ENCODE peak calls at places on chromosomes 1 and 21, in four cellular contexts. B, K, D and O are unnamed samples.

GRCh38 chr1:204285438-204286322 is 71.9 kb upstream of the GOLT1A start:
- DNase-seq in K (no peak), D (no peak), B (no peak), O (no peak)

GRCh38 chr1:32014937-32015363 is 1.3 kb downstream of the KHDRBS1 start:
- DNase-seq in B (no peak), D (no peak), K (no peak), O (no peak)

GRCh38 chr1:229815076-229815475 is 189.0 kb downstream of the URB2 start:
- DNase-seq in D (no peak), B (no peak), K (no peak), O (no peak)

GRCh38 chr1:51715369-51715768 is 98.5 kb downstream of the OSBPL9 start:
- DNase-seq in K (no peak), D (no peak), B (no peak), O (no peak)

GRCh38 chr1:84370831-84371394 is 27.4 kb upstream of the DNASE2B start:
- DNase-seq in K (no peak), D (no peak), B (no peak), O (no peak)

GRCh38 chr1:83999316-83999819 is 436 bp upstream of the TTLL7 start:
- DNase-seq in D (peak), K (peak), B (peak), O (peak)

GRCh38 chr1:203592728-203593127 is 33.9 kb upstream of the ATP2B4 start:
- DNase-seq in B (no peak), D (no peak), K (no peak), O (no peak)

GRCh38 chr1:186655877-186656276 is 24.3 kb downstream of the PTGS2 start:
- DNase-seq in D (no peak), B (no peak), K (no peak), O (no peak)

GRCh38 chr21:44890338-44890931 is 16.9 kb upstream of the PTTG1IP start:
- DNase-seq in D (no peak), B (no peak), K (no peak), O (no peak)

GRCh38 chr1:202086579-202087350 is 36.0 kb upstream of the GPR37L1 start:
- DNase-seq in B (no peak), K (no peak), D (no peak), O (peak)

GRCh38 chr1:2279210-2279639 is 51.1 kb downstream of the SKI start:
- DNase-seq in K (no peak), B (peak), D (no peak), O (no peak)

GRCh38 chr1:218351617-218352438 is 6.7 kb downstream of the TGFB2 start:
- DNase-seq in D (peak), K (no peak), B (no peak), O (no peak)
- TF ChIP-seq JUND in D (no peak), K (no peak), B (no peak), O (no peak)

DNA sequence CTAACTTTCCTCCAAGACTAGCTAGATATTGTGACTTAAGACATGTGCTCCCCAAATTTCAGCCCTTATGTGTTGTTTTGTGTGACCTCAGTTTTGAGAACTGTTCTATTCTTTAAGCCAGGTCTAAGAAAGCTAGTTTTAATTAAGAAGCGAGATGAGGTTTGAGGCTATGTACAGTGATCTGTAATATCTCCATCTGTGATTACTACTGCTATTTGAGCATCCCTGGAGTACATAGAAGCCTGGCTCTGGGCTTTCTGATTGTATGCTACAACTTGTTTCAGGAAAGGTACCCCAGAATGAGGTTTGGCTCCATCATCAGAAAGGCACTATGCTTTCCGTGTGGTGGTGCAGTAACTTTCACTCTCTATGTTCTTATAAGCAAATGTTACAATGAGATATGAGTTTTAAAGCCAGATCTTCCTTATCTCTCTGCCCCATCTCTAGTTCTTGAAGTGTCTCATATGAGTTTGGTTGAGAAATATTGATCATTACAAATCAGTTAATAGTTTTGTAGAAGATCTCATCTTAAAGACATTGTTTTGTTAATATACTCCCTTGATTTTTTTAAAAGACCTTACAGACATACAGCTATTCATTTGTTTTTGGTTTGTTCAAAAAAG is 605 bp downstream of the RGS4 start:
- DNase-seq in K (no peak), D (no peak), B (no peak), O (no peak)
- TF ChIP-seq JUND in K (no peak), D (no peak), B (no peak), O (no peak)

GRCh38 chr1:12178511-12178910 is 11.7 kb downstream of the TNFRSF1B start:
- DNase-seq in D (no peak), K (no peak), B (no peak), O (no peak)

GRCh38 chr1:12180315-12180714 is 13.5 kb downstream of the TNFRSF1B start:
- DNase-seq in K (no peak), B (no peak), D (no peak), O (no peak)

GRCh38 chr1:12179638-12180121 is 12.9 kb downstream of the TNFRSF1B start:
- DNase-seq in B (no peak), K (no peak), D (no peak), O (no peak)

GRCh38 chr1:12177999-12178441 is 11.2 kb downstream of the TNFRSF1B start:
- DNase-seq in B (no peak), K (peak), D (no peak), O (no peak)

GRCh38 chr1:12179111-12179519 is 12.3 kb downstream of the TNFRSF1B start:
- DNase-seq in K (peak), D (no peak), B (no peak), O (no peak)
- TF ChIP-seq JUND in K (no peak), D (no peak), B (no peak), O (no peak)

DNA sequence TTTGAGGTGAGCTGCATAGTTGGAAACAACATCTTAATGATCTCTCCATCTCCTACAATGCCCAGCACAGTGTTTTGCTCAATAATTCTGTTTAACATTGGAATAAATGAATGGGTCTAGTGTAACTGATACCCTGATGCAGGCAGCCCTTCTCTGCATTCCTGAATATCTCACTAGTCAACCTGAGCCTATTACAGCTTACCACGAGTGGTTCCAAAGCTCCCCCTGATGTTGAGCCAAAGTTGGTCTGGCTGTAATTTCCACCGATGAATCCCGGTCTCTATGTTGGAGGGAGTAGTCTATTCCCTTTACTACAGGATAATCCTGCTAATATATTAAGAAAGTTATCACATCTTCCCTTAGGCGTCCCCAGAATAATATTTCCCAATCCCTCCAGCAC is 63.8 kb downstream of the ZBTB18 start:
- DNase-seq in D (no peak), K (no peak), B (no peak), O (no peak)
- TF ChIP-seq JUND in D (no peak), K (no peak), B (no peak), O (no peak)